ENCODE peak calls at places on chromosomes 3 and 15, in four cellular contexts. T is IMR-90, C is GM06990, A is Caco-2. S is an unnamed sample.

GRCh38 chr15:61938249-61938648 is 122.0 kb downstream of the VPS13C start:
- DNase-seq in A (no peak), C (no peak), T (no peak), S (no peak)

GRCh38 chr3:39639344-39640236 is 169.8 kb upstream of the MYRIP start:
- DNase-seq in C (no peak), A (peak; percentile 0), T (peak; percentile 96), S (peak; percentile 96)

GRCh38 chr3:171384101-171384891 is 75.9 kb downstream of the TNIK start:
- DNase-seq in A (no peak), C (no peak), T (peak; percentile 75), S (peak; percentile 67)

GRCh38 chr15:89360294-89360971 is 25.8 kb upstream of the POLG start:
- DNase-seq in C (no peak), T (no peak), A (no peak), S (no peak)

GRCh38 chr3:185079620-185080019 is 73.2 kb downstream of the C3orf70 start:
- DNase-seq in T (no peak), A (no peak), C (no peak), S (no peak)

GRCh38 chr3:49377483-49377882 is 19.3 kb upstream of the GPX1 start:
- DNase-seq in T (peak; percentile 38), C (peak; percentile 71), A (no peak), S (no peak)

GRCh38 chr15:79332824-79333510 is 22.1 kb downstream of the TMED3 start:
- DNase-seq in C (no peak), A (peak; percentile 55), T (no peak), S (no peak)

GRCh38 chr3:197883541-197883940 is 66.4 kb upstream of the RPL35A start:
- DNase-seq in T (no peak), C (no peak), A (no peak), S (no peak)

GRCh38 chr3:143529018-143529478 is 319.2 kb downstream of the SLC9A9 start:
- DNase-seq in A (no peak), C (no peak), T (no peak), S (no peak)

GRCh38 chr3:119608591-119608990 is 10.9 kb downstream of the PLA1A start:
- DNase-seq in T (no peak), A (no peak), C (no peak), S (no peak)

GRCh38 chr3:170440346-170440745 is 21.7 kb downstream of the CLDN11 start:
- DNase-seq in A (no peak), C (no peak), T (peak; percentile 63), S (peak; percentile 53)

GRCh38 chr15:66390670-66391069 is 4.0 kb downstream of the MAP2K1 start:
- DNase-seq in T (no peak), A (no peak), C (peak; percentile 61), S (peak; percentile 19)

GRCh38 chr3:129687586-129688125 is 81.2 kb upstream of the PLXND1 start:
- DNase-seq in T (no peak), C (no peak), A (no peak), S (no peak)

GRCh38 chr3:86451749-86452148 is 539.2 kb downstream of the VGLL3 start:
- DNase-seq in C (no peak), A (no peak), T (no peak), S (no peak)

GRCh38 chr15:90201150-90201943 is at the start of gene SEMA4B:
- DNase-seq in T (peak; percentile 32), A (peak; percentile 78), C (peak; percentile 78), S (peak; percentile 39)